ENCODE peak calls at places on chromosomes 2 and 18, in five cellular contexts. U is fibroblast of mammary gland, E is MG63, Q is ovary, Y is AG04450. X is an unnamed sample.
A peak's percentile ranks its signal among the peaks of the same experiment; 100 is the strongest.

GRCh38 chr2:85705680-85706039 is 11.5 kb downstream of the GNLY start:
- DNase-seq in U (peak; percentile 99), E (peak; percentile 71), Q (no peak), Y (peak; percentile 91), X (no peak)

GRCh38 chr2:146801886-146802285 is 1042.9 kb upstream of the ACVR2A start:
- DNase-seq in U (peak; percentile 62), E (no peak), Q (no peak), Y (no peak), X (no peak)

GRCh38 chr2:225670111-225670974 is 270.8 kb downstream of the NYAP2 start:
- DNase-seq in U (peak; percentile 74), E (no peak), Q (no peak), Y (peak; percentile 42), X (peak; percentile 78)

GRCh38 chr2:19901201-19901457 is 654 bp downstream of the TTC32 start:
- DNase-seq in U (no peak), E (no peak), Q (no peak), Y (no peak), X (no peak)

GRCh38 chr2:29450823-29451222 is 335.6 kb downstream of the CLIP4 start:
- DNase-seq in U (no peak), E (no peak), Q (no peak), Y (no peak), X (no peak)

GRCh38 chr18:50982802-50983179 is 15.0 kb downstream of the ELAC1 start:
- DNase-seq in U (peak; percentile 48), E (no peak), Q (no peak), Y (no peak), X (no peak)

GRCh38 chr18:66560092-66560491 is 43.8 kb downstream of the CDH19 start:
- DNase-seq in U (peak; percentile 8), E (no peak), Q (no peak), Y (no peak), X (peak; percentile 9)

GRCh38 chr2:210782222-210782621 is 225.8 kb downstream of the CPS1 start:
- DNase-seq in U (no peak), E (no peak), Q (no peak), Y (no peak), X (no peak)

GRCh38 chr2:139813340-139813739 is 1033.2 kb upstream of the NXPH2 start:
- DNase-seq in U (no peak), E (no peak), Q (no peak), Y (no peak), X (no peak)

GRCh38 chr2:17918789-17919188 is 40.3 kb downstream of the KCNS3 start:
- DNase-seq in U (no peak), E (no peak), Q (no peak), Y (no peak), X (peak; percentile 13)

GRCh38 chr2:157837851-157838441 is 38.2 kb downstream of the ACVR1 start:
- DNase-seq in U (peak; percentile 29), E (peak; percentile 41), Q (no peak), Y (no peak), X (peak; percentile 78)

GRCh38 chr18:52343138-52343537 is 3.1 kb downstream of the DCC start:
- DNase-seq in U (no peak), E (no peak), Q (no peak), Y (no peak), X (no peak)

GRCh38 chr2:1183300-1183699 is 230.0 kb upstream of the TPO start:
- DNase-seq in U (no peak), E (no peak), Q (no peak), Y (no peak), X (no peak)

GRCh38 chr2:108923736-108924443 is 65.1 kb downstream of the EDAR start:
- DNase-seq in U (no peak), E (no peak), Q (peak; percentile 9), Y (no peak), X (no peak)

GRCh38 chr2:68912732-68913131 is 40.0 kb downstream of the GKN2 start:
- DNase-seq in U (no peak), E (no peak), Q (no peak), Y (no peak), X (no peak)

GRCh38 chr2:234444888-234445287 is 52.0 kb downstream of the ARL4C start:
- DNase-seq in U (peak; percentile 59), E (peak; percentile 70), Q (no peak), Y (peak; percentile 90), X (no peak)

GRCh38 chr2:26359886-26360473 is 13.4 kb upstream of the ADGRF3 start:
- DNase-seq in U (no peak), E (no peak), Q (no peak), Y (no peak), X (no peak)

GRCh38 chr2:101114268-101114783 is 36.9 kb downstream of the TBC1D8 start:
- DNase-seq in U (no peak), E (no peak), Q (no peak), Y (no peak), X (no peak)

GRCh38 chr2:96163768-96164429 is 18.7 kb upstream of the DUSP2 start:
- DNase-seq in U (no peak), E (no peak), Q (no peak), Y (no peak), X (peak; percentile 64)

GRCh38 chr2:230908595-230909191 is 16.3 kb downstream of the GPR55 start:
- DNase-seq in U (peak; percentile 92), E (peak; percentile 86), Q (no peak), Y (peak; percentile 30), X (peak; percentile 1)

GRCh38 chr18:46696268-46696667 is 39.2 kb upstream of the LOXHD1 start:
- DNase-seq in U (no peak), E (no peak), Q (no peak), Y (no peak), X (no peak)

GRCh38 chr2:222835142-222835822 is 25.6 kb upstream of the ACSL3 start:
- DNase-seq in U (no peak), E (no peak), Q (no peak), Y (no peak), X (no peak)

GRCh38 chr2:100427627-100428258 is 10.3 kb upstream of the CHST10 start:
- DNase-seq in U (peak; percentile 61), E (peak; percentile 29), Q (peak; percentile 71), Y (no peak), X (peak; percentile 40)

GRCh38 chr2:1821530-1821929 is 77.2 kb upstream of the PXDN start:
- DNase-seq in U (no peak), E (no peak), Q (no peak), Y (no peak), X (no peak)

GRCh38 chr2:218567797-218568189 is 358 bp downstream of the USP37 start:
- DNase-seq in U (no peak), E (no peak), Q (no peak), Y (no peak), X (no peak)

GRCh38 chr2:44821500-44821899 is 120.0 kb upstream of the SIX3 start:
- DNase-seq in U (no peak), E (no peak), Q (no peak), Y (no peak), X (no peak)

GRCh38 chr2:117481608-117482007 is 332.9 kb upstream of the DDX18 start:
- DNase-seq in U (no peak), E (no peak), Q (no peak), Y (no peak), X (peak; percentile 8)

GRCh38 chr2:209523778-209524362 is 100.0 kb downstream of the MAP2 start:
- DNase-seq in U (no peak), E (no peak), Q (no peak), Y (no peak), X (no peak)

GRCh38 chr2:127187081-127187775 is 32.9 kb downstream of the CYP27C1 start:
- DNase-seq in U (no peak), E (no peak), Q (no peak), Y (no peak), X (no peak)
- H3K4me3 ChIP-seq in U (no peak overlapping the region), E (no peak overlapping the region), Q (no peak overlapping the region), Y (no peak overlapping the region), X (no peak overlapping the region)

DNA sequence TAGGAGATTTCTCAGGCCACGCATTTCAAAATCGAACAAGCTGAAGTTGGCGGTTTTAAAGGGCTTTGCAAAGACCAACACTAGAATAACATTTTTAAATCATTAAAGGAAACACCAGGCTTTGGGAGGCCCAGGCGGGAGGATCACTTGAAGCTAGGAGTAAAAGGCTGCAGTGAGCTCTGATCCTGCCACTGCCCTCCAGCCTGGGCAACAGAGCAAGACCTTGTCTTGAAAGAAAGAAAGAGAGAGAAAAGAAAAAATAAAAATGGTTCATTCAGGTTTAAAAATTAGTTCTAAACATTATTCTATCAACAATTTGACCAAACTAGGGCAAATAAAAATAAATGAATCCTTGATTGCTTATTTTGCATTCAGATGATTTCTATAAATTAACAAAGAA is 789 bp upstream of the CHST9 start:
- DNase-seq in U (no peak), E (no peak), Q (no peak), Y (no peak), X (no peak)
- H3K4me3 ChIP-seq in U (no peak overlapping the region), E (no peak overlapping the region), Q (no peak overlapping the region), Y (no peak overlapping the region), X (peak overlapping the region; percentile 58)

GRCh38 chr18:25348361-25349130 is 3.4 kb downstream of the ZNF521 start:
- DNase-seq in U (no peak), E (no peak), Q (no peak), Y (no peak), X (no peak)
- H3K4me3 ChIP-seq in U (peak overlapping the region; percentile 65), E (peak overlapping the region; percentile 57), Q (peak overlapping the region; percentile 78), Y (peak overlapping the region; percentile 87), X (peak overlapping the region; percentile 96)

DNA sequence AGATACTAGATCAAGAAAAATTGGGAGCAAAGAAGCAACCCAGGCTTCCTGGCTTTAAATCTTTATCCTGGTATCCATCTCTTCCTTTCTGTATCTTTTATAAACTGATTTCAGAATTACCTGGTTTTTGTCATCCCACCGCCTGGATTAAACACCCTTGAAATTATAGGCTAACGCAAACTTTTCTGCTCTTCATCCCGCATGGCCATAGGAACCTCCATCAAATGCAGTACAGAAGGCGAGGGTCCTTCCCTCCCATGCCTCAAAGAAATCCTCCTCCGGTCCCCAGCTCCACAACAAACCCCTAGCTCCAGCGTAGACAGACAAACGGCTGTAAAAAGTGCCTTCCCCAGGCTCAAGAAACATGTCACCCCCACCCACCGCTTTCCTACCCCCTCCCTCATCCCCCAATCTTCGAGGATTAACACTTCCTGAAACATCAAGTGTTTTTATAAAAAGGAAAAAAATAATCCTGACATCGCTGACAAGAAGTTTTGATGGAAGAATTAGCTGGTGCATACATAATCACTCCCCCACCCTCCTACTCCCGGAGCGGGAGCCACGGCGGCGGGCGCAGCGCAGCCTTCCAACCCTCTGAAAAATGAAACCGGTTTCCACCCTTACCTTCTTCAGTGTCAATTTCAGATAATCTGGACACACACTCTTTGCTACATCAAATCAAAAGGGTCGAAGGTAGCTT is 7.6 kb downstream of the DLX1 start:
- DNase-seq in U (no peak), E (no peak), Q (no peak), Y (no peak), X (no peak)
- H3K4me3 ChIP-seq in U (no peak overlapping the region), E (no peak overlapping the region), Q (no peak overlapping the region), Y (no peak overlapping the region), X (no peak overlapping the region)

X was measured in SJCRH30.